ENCODE peak calls at places on chromosomes 11 and 22, in six cellular contexts. One of them, this sample, is unnamed.

GRCh38 chr11:116413861-116414260 is 358.9 kb downstream of the BUD13 start:
- DNase-seq in uterus: no peak
- DNase-seq in heart right ventricle: no peak
- DNase-seq in heart left ventricle: no peak
- DNase-seq in stomach: no peak
- DNase-seq in mesendoderm: peak
- DNase-seq in this sample: no peak

GRCh38 chr11:128860571-128861361 is 6.3 kb downstream of the KCNJ1 start:
- DNase-seq in mesendoderm: no peak
- DNase-seq in heart left ventricle: no peak
- DNase-seq in stomach: no peak
- DNase-seq in uterus: no peak
- DNase-seq in heart right ventricle: no peak
- DNase-seq in this sample: no peak

GRCh38 chr11:86617502-86617901 is 54.9 kb downstream of the ME3 start:
- DNase-seq in heart right ventricle: no peak
- DNase-seq in uterus: no peak
- DNase-seq in mesendoderm: no peak
- DNase-seq in heart left ventricle: no peak
- DNase-seq in stomach: no peak
- DNase-seq in this sample: no peak

GRCh38 chr11:102678022-102678421 is 27.5 kb downstream of the MMP27 start:
- DNase-seq in mesendoderm: no peak
- DNase-seq in heart right ventricle: no peak
- DNase-seq in heart left ventricle: no peak
- DNase-seq in uterus: no peak
- DNase-seq in stomach: no peak
- DNase-seq in this sample: no peak

GRCh38 chr11:69013009-69013951 is at the start of gene MRGPRF:
- DNase-seq in stomach: peak
- DNase-seq in heart right ventricle: peak
- DNase-seq in mesendoderm: peak
- DNase-seq in uterus: peak
- DNase-seq in heart left ventricle: peak
- DNase-seq in this sample: peak

GRCh38 chr11:57294225-57295131 is 30.3 kb downstream of the TNKS1BP1 start:
- DNase-seq in stomach: peak
- DNase-seq in heart right ventricle: no peak
- DNase-seq in uterus: no peak
- DNase-seq in mesendoderm: no peak
- DNase-seq in heart left ventricle: no peak
- DNase-seq in this sample: peak

GRCh38 chr11:72475359-72475758 is 41.0 kb upstream of the CLPB start:
- DNase-seq in heart left ventricle: no peak
- DNase-seq in uterus: no peak
- DNase-seq in heart right ventricle: no peak
- DNase-seq in mesendoderm: no peak
- DNase-seq in stomach: no peak
- DNase-seq in this sample: no peak

GRCh38 chr22:45608763-45609180 is 62.9 kb upstream of the ATXN10 start:
- DNase-seq in uterus: no peak
- DNase-seq in heart right ventricle: no peak
- DNase-seq in heart left ventricle: no peak
- DNase-seq in mesendoderm: no peak
- DNase-seq in stomach: no peak
- DNase-seq in this sample: no peak

GRCh38 chr11:130198292-130198691 is 38.7 kb downstream of the ST14 start:
- DNase-seq in stomach: no peak
- DNase-seq in mesendoderm: no peak
- DNase-seq in heart left ventricle: no peak
- DNase-seq in uterus: no peak
- DNase-seq in heart right ventricle: no peak
- DNase-seq in this sample: no peak

GRCh38 chr11:20065040-20065805 is 95.1 kb downstream of the DBX1 start:
- DNase-seq in mesendoderm: no peak
- DNase-seq in stomach: no peak
- DNase-seq in uterus: no peak
- DNase-seq in heart right ventricle: no peak
- DNase-seq in heart left ventricle: no peak
- DNase-seq in this sample: no peak

GRCh38 chr11:129589190-129589589 is 213.5 kb downstream of the BARX2 start:
- DNase-seq in heart left ventricle: no peak
- DNase-seq in stomach: no peak
- DNase-seq in mesendoderm: peak
- DNase-seq in heart right ventricle: no peak
- DNase-seq in uterus: no peak
- DNase-seq in this sample: no peak

GRCh38 chr11:127965947-127966668 is 621.2 kb downstream of the ETS1 start:
- DNase-seq in uterus: no peak
- DNase-seq in mesendoderm: peak
- DNase-seq in stomach: no peak
- DNase-seq in heart right ventricle: no peak
- DNase-seq in heart left ventricle: no peak
- DNase-seq in this sample: no peak

GRCh38 chr11:2796508-2797180 is 88.9 kb downstream of the CDKN1C start:
- DNase-seq in mesendoderm: no peak
- DNase-seq in heart right ventricle: peak
- DNase-seq in uterus: peak
- DNase-seq in stomach: no peak
- DNase-seq in heart left ventricle: peak
- DNase-seq in this sample: no peak

GRCh38 chr11:74278721-74279148 is 32.7 kb downstream of the P4HA3 start:
- DNase-seq in mesendoderm: peak
- DNase-seq in uterus: peak
- DNase-seq in heart left ventricle: peak
- DNase-seq in heart right ventricle: peak
- DNase-seq in stomach: no peak
- DNase-seq in this sample: peak

GRCh38 chr11:117618956-117619355 is 178.1 kb downstream of the DSCAML1 start:
- DNase-seq in heart left ventricle: no peak
- DNase-seq in uterus: no peak
- DNase-seq in heart right ventricle: no peak
- DNase-seq in mesendoderm: peak
- DNase-seq in stomach: no peak
- DNase-seq in this sample: no peak

GRCh38 chr11:69645801-69646492 is 5.0 kb downstream of the CCND1 start:
- DNase-seq in heart left ventricle: no peak
- DNase-seq in mesendoderm: no peak
- DNase-seq in uterus: no peak
- DNase-seq in stomach: no peak
- DNase-seq in heart right ventricle: no peak
- DNase-seq in this sample: no peak

GRCh38 chr11:13216019-13217006 is 61.3 kb upstream of the BMAL1 start:
- DNase-seq in uterus: no peak
- DNase-seq in stomach: no peak
- DNase-seq in heart right ventricle: no peak
- DNase-seq in mesendoderm: peak
- DNase-seq in heart left ventricle: no peak
- DNase-seq in this sample: no peak

GRCh38 chr11:76542436-76542835 is 97.6 kb downstream of the EMSY start:
- DNase-seq in heart left ventricle: no peak
- DNase-seq in uterus: no peak
- DNase-seq in mesendoderm: no peak
- DNase-seq in heart right ventricle: no peak
- DNase-seq in stomach: no peak
- DNase-seq in this sample: no peak

GRCh38 chr11:57158180-57158579 is 23.6 kb upstream of the LRRC55 start:
- DNase-seq in heart right ventricle: no peak
- DNase-seq in uterus: no peak
- DNase-seq in heart left ventricle: no peak
- DNase-seq in stomach: no peak
- DNase-seq in mesendoderm: no peak
- DNase-seq in this sample: no peak

GRCh38 chr11:127217941-127218615 is 217.5 kb upstream of the KIRREL3 start:
- DNase-seq in stomach: no peak
- DNase-seq in heart right ventricle: no peak
- DNase-seq in mesendoderm: no peak
- DNase-seq in uterus: no peak
- DNase-seq in heart left ventricle: no peak
- DNase-seq in this sample: no peak

GRCh38 chr22:17269224-17269606 is 50.0 kb upstream of the ADA2 start:
- DNase-seq in heart right ventricle: no peak
- DNase-seq in heart left ventricle: no peak
- DNase-seq in stomach: no peak
- DNase-seq in mesendoderm: no peak
- DNase-seq in uterus: no peak
- DNase-seq in this sample: no peak

GRCh38 chr11:107908211-107908610 is 20.0 kb upstream of the RAB39A start:
- DNase-seq in mesendoderm: no peak
- DNase-seq in heart left ventricle: no peak
- DNase-seq in heart right ventricle: no peak
- DNase-seq in stomach: no peak
- DNase-seq in uterus: no peak
- DNase-seq in this sample: no peak

GRCh38 chr11:73194593-73194992 is 23.5 kb upstream of the P2RY2 start:
- DNase-seq in mesendoderm: no peak
- DNase-seq in heart left ventricle: no peak
- DNase-seq in uterus: no peak
- DNase-seq in heart right ventricle: no peak
- DNase-seq in stomach: no peak
- DNase-seq in this sample: no peak

GRCh38 chr11:101129203-101129943 is at the start of gene PGR:
- DNase-seq in heart right ventricle: peak
- DNase-seq in heart left ventricle: peak
- DNase-seq in stomach: no peak
- DNase-seq in mesendoderm: peak
- DNase-seq in uterus: peak
- DNase-seq in this sample: peak
- H3K4me3 ChIP-seq in heart right ventricle: peak
- H3K4me3 ChIP-seq in heart left ventricle: peak
- H3K4me3 ChIP-seq in stomach: peak
- H3K4me3 ChIP-seq in mesendoderm: no peak
- H3K4me3 ChIP-seq in uterus: peak
- H3K4me3 ChIP-seq in this sample: peak

DNA sequence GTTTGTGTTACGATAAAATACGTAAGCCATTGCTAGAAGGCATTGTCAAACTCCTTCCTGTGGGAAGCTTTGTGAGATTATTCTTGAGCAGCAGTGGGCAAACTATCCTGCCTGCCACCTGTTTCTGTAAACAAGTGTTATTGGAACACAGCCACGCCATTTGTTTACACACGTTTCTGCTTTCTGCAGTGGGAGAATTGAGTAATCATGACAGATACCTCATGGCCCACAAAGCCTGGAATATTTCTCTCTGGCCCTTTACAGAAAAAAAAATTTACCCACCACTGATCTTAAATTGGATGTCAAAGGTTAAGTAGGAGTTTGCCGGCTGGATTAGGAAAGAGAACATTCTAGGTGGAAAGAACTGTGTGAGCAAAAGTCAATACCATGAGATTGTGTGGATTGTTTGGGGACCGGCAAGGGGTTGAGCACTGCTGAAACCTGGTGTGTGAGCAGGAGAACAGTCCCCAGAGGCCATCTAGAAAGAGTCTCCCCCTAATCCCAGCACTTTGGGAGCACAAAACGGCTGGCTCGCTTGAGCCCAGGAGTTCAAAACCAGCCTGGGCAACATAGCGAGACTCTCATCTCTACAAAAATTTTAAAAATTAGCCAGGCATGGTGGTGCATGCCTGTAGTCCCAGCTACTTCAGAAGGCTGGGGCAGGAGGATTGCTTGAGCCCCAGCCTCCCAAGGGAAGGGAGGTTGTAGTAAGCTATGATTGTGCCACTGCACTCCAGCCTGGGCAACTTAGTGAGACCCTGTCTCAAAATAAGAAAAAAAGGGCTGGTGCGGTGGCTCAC is 6.0 kb upstream of the PLA2G6 start:
- DNase-seq in heart left ventricle: no peak
- DNase-seq in stomach: peak
- DNase-seq in heart right ventricle: no peak
- DNase-seq in mesendoderm: no peak
- DNase-seq in uterus: no peak
- DNase-seq in this sample: peak
- H3K27ac ChIP-seq in heart left ventricle: no peak
- H3K27ac ChIP-seq in stomach: peak
- H3K27ac ChIP-seq in heart right ventricle: no peak
- H3K27ac ChIP-seq in mesendoderm: no peak
- H3K27ac ChIP-seq in uterus: no peak
- H3K27ac ChIP-seq in this sample: no peak

GRCh38 chr22:28440517-28441366 is 238.9 kb downstream of the TTC28 start:
- DNase-seq in mesendoderm: no peak
- DNase-seq in heart right ventricle: no peak
- DNase-seq in stomach: no peak
- DNase-seq in heart left ventricle: no peak
- DNase-seq in uterus: no peak
- DNase-seq in this sample: no peak
- H3K4me3 ChIP-seq in mesendoderm: no peak
- H3K4me3 ChIP-seq in heart right ventricle: peak
- H3K4me3 ChIP-seq in stomach: no peak
- H3K4me3 ChIP-seq in heart left ventricle: peak
- H3K4me3 ChIP-seq in uterus: peak
- H3K4me3 ChIP-seq in this sample: no peak

GRCh38 chr22:23076896-23077572 is 6.7 kb downstream of the GNAZ start:
- DNase-seq in heart left ventricle: no peak
- DNase-seq in uterus: no peak
- DNase-seq in mesendoderm: no peak
- DNase-seq in heart right ventricle: no peak
- DNase-seq in stomach: no peak
- DNase-seq in this sample: no peak
- H3K27ac ChIP-seq in heart left ventricle: no peak
- H3K27ac ChIP-seq in uterus: no peak
- H3K27ac ChIP-seq in mesendoderm: no peak
- H3K27ac ChIP-seq in heart right ventricle: no peak
- H3K27ac ChIP-seq in stomach: peak
- H3K27ac ChIP-seq in this sample: no peak

DNA sequence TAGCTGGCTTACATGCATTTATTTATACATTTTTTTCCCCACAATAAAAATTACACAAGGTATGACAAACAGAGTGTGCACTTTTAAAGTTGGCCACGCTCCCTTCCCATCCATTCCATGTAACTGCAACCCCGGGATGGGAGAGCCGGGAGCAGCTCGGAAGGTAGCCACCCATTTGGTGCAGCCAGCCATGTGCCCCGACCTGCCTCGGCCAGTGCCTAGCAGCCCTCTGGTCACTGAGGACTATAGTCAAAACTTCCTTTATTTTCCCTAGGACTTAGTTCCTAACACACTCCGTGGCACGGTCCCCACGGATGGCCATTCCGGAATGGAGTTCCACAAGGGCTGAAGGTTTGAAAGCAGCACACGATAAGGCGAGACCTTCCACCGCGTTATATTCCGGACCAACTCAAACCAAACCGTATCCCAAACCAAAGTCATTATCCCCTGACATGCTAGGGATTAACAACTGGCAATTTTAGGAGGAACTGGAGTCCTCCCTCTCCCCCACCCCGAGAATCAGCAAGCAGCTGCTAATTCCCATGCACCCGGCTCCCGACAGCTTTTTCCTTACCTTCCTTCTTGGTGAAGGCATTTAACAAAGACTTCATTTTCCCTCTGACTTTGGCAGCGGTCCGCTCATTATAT is 426.4 kb downstream of the SHANK2 start:
- DNase-seq in heart left ventricle: peak
- DNase-seq in heart right ventricle: no peak
- DNase-seq in uterus: no peak
- DNase-seq in stomach: no peak
- DNase-seq in mesendoderm: no peak
- DNase-seq in this sample: no peak
- H3K4me3 ChIP-seq in heart left ventricle: peak
- H3K4me3 ChIP-seq in heart right ventricle: peak
- H3K4me3 ChIP-seq in uterus: no peak
- H3K4me3 ChIP-seq in stomach: peak
- H3K4me3 ChIP-seq in mesendoderm: no peak
- H3K4me3 ChIP-seq in this sample: no peak